ENCODE peak calls at places on chromosomes 2 and 18, in four cellular contexts. W is K562, G is WTC11, Z is HepG2. S is an unnamed sample.

GRCh38 chr2:238290079-238290478 is 1.7 kb upstream of the PER2 start:
- DNase-seq in W (peak), G (peak), Z (peak), S (no peak)

GRCh38 chr18:68564961-68565360 is 149.9 kb downstream of the TMX3 start:
- DNase-seq in W (no peak), G (no peak), Z (no peak), S (no peak)

GRCh38 chr2:57693177-57693576 is 353.4 kb upstream of the VRK2 start:
- DNase-seq in W (no peak), G (no peak), Z (no peak), S (no peak)

GRCh38 chr2:170446078-170446477 is 268.1 kb downstream of the MYO3B start:
- DNase-seq in W (no peak), G (no peak), Z (peak), S (no peak)

GRCh38 chr2:101038455-101039255 is 36.6 kb downstream of the RPL31 start:
- DNase-seq in W (peak), G (peak), Z (peak), S (peak)

GRCh38 chr2:236663267-236663666 is 93.6 kb downstream of the ACKR3 start:
- DNase-seq in W (no peak), G (no peak), Z (no peak), S (no peak)

GRCh38 chr18:64966667-64967066 is 784.1 kb upstream of the CDH7 start:
- DNase-seq in W (no peak), G (peak), Z (no peak), S (no peak)

GRCh38 chr2:121255363-121255762 is 29.6 kb downstream of the TFCP2L1 start:
- DNase-seq in W (no peak), G (no peak), Z (no peak), S (no peak)

GRCh38 chr2:147348886-147349285 is 495.9 kb upstream of the ACVR2A start:
- DNase-seq in W (no peak), G (no peak), Z (no peak), S (no peak)

GRCh38 chr18:5463390-5463789 is 80.4 kb downstream of the EPB41L3 start:
- DNase-seq in W (no peak), G (no peak), Z (no peak), S (no peak)

GRCh38 chr18:56538756-56539155 is 99.6 kb downstream of the TXNL1 start:
- DNase-seq in W (no peak), G (no peak), Z (no peak), S (no peak)

GRCh38 chr2:126482582-126483464 is 173.1 kb upstream of the GYPC start:
- DNase-seq in W (peak), G (no peak), Z (peak), S (peak)

GRCh38 chr2:19786408-19787058 is 115.2 kb downstream of the TTC32 start:
- DNase-seq in W (peak), G (no peak), Z (peak), S (no peak)

GRCh38 chr18:74252032-74252380 is 39.8 kb downstream of the CYB5A start:
- DNase-seq in W (no peak), G (no peak), Z (no peak), S (no peak)

GRCh38 chr2:25306767-25307368 is 34.9 kb downstream of the DNMT3A start:
- DNase-seq in W (no peak), G (no peak), Z (no peak), S (no peak)

GRCh38 chr18:70382032-70382431 is 93.2 kb downstream of the SOCS6 start:
- DNase-seq in W (no peak), G (no peak), Z (no peak), S (no peak)

GRCh38 chr2:198324071-198324470 is 519.7 kb downstream of the PLCL1 start:
- DNase-seq in W (no peak), G (no peak), Z (no peak), S (no peak)

GRCh38 chr2:164599954-164600589 is 21.2 kb downstream of the GRB14 start:
- DNase-seq in W (peak), G (peak), Z (peak), S (peak)
- TF ChIP-seq ELF4 in W (no peak), G (no peak), Z (no peak), S (no peak)

GRCh38 chr2:165665614-165666013 is 128.4 kb downstream of the GALNT3 start:
- DNase-seq in W (no peak), G (no peak), Z (no peak), S (no peak)

GRCh38 chr2:165655653-165656052 is 138.4 kb downstream of the GALNT3 start:
- DNase-seq in W (no peak), G (no peak), Z (no peak), S (no peak)

GRCh38 chr2:165662720-165663119 is 131.3 kb downstream of the GALNT3 start:
- DNase-seq in W (no peak), G (no peak), Z (no peak), S (no peak)

GRCh38 chr2:165660361-165660760 is 133.7 kb downstream of the GALNT3 start:
- DNase-seq in W (no peak), G (no peak), Z (no peak), S (no peak)
- TF ChIP-seq ELF4 in W (no peak), G (no peak), Z (no peak), S (no peak)

DNA sequence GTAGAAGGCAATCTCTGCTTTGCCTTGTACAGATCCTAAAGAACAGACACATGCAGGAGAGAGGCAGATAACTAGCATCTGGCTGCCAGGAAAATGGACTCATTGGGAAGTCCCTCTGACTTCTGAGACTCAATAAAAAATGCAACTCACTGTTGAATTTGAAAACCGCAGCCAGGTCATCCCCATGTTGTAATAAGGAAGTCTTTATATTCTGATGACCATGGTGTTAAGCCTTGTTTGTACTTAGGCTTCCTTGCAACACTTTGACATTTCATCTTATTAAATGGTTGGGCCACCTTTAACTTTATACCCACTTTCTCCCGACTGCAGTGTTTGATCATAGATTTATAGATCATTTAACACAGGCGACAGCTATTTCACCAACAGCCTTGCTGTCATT is 375.1 kb upstream of the KCNH7 start:
- DNase-seq in W (no peak), G (no peak), Z (no peak), S (no peak)
- TF ChIP-seq ELF4 in W (no peak), G (no peak), Z (no peak), S (no peak)

GRCh38 chr2:23381084-23381483 is 3.9 kb upstream of the KLHL29 start:
- DNase-seq in W (no peak), G (no peak), Z (peak), S (no peak)
- TF ChIP-seq ELF4 in W (no peak), G (no peak), Z (no peak), S (no peak)

GRCh38 chr2:223853425-223853837 is 16.0 kb upstream of the AP1S3 start:
- DNase-seq in W (no peak), G (no peak), Z (peak), S (no peak)

GRCh38 chr2:223854741-223855140 is 17.4 kb upstream of the AP1S3 start:
- DNase-seq in W (no peak), G (no peak), Z (no peak), S (no peak)

GRCh38 chr2:223856584-223856983 is 19.2 kb upstream of the AP1S3 start:
- DNase-seq in W (no peak), G (no peak), Z (no peak), S (no peak)

GRCh38 chr2:223856021-223856420 is 18.6 kb upstream of the AP1S3 start:
- DNase-seq in W (no peak), G (no peak), Z (no peak), S (no peak)

DNA sequence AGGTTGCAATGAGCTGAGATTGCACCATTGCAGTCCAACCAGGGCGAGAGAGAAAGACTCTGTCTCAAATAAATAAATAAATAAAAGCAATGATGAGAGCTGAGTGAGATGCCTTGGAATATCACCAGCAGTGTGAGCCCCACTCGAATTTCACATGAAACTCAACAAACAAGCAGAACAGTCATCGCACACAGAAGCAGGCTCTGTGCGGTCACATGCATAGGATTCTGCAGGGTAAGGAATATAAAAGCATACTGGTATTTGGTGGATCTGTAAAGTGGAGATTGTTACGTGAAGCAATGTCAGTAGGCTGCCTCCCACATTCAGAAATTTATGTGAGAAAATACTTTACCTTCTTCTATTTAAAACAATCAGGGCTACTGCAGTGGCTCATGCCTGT is 18.0 kb upstream of the AP1S3 start:
- DNase-seq in W (no peak), G (no peak), Z (peak), S (no peak)
- TF ChIP-seq ELF4 in W (no peak), G (no peak), Z (no peak), S (no peak)

GRCh38 chr18:79315589-79315988 is 80.1 kb upstream of the NFATC1 start:
- DNase-seq in W (no peak), G (no peak), Z (no peak), S (no peak)
- TF ChIP-seq ELF4 in W (no peak), G (no peak), Z (no peak), S (no peak)

DNA sequence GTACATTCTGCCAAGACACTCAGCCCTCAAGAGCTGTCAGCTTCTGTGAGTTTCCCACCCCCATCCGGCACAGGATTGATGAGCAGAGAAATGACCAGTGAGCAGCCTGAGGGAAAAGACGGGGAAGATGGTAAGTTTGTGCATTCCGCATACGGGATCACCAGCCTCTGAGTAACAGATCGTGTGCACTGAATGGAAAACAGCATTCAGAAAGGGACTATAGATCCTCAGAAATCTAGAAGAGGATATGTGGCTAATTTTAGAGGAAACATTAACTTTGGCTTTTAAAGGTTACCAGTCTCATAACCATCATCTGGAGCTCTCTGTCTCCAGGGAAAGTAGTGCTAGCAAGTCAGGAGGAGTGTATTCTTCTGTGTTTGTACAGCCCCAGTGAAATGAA is 326.0 kb downstream of the TGIF1 start:
- DNase-seq in W (no peak), G (no peak), Z (no peak), S (no peak)
- TF ChIP-seq ELF4 in W (no peak), G (no peak), Z (no peak), S (no peak)